ENCODE peak calls at places on chromosomes 1 and 21, in seven cellular contexts. One of them, this sample, is unnamed.

GRCh38 chr1:1753607-1754005 is 24.7 kb downstream of the NADK start:
- DNase-seq in neural crest cell: no peak
- DNase-seq in lower lobe of right lung: no peak
- DNase-seq in mesothelial cell of epicardium: no peak
- DNase-seq in body of pancreas: no peak
- DNase-seq in endodermal cell: no peak
- DNase-seq in upper lobe of right lung: no peak
- DNase-seq in this sample: no peak

GRCh38 chr1:227035316-227035715 is 95.2 kb downstream of the COQ8A start:
- DNase-seq in neural crest cell: no peak
- DNase-seq in lower lobe of right lung: no peak
- DNase-seq in mesothelial cell of epicardium: no peak
- DNase-seq in body of pancreas: no peak
- DNase-seq in endodermal cell: no peak
- DNase-seq in upper lobe of right lung: no peak
- DNase-seq in this sample: peak; percentile 56

GRCh38 chr1:89311757-89312156 is 39.1 kb upstream of the GBP5 start:
- DNase-seq in neural crest cell: no peak
- DNase-seq in lower lobe of right lung: no peak
- DNase-seq in mesothelial cell of epicardium: no peak
- DNase-seq in body of pancreas: no peak
- DNase-seq in endodermal cell: no peak
- DNase-seq in upper lobe of right lung: no peak
- DNase-seq in this sample: no peak

GRCh38 chr1:153795325-153795837 is 20.2 kb downstream of the SLC27A3 start:
- DNase-seq in neural crest cell: no peak
- DNase-seq in lower lobe of right lung: no peak
- DNase-seq in mesothelial cell of epicardium: no peak
- DNase-seq in body of pancreas: peak; percentile 5
- DNase-seq in endodermal cell: no peak
- DNase-seq in upper lobe of right lung: peak; percentile 52
- DNase-seq in this sample: no peak

GRCh38 chr1:207868252-207868768 is 42.6 kb downstream of the CD34 start:
- DNase-seq in neural crest cell: no peak
- DNase-seq in lower lobe of right lung: peak; percentile 68
- DNase-seq in mesothelial cell of epicardium: no peak
- DNase-seq in body of pancreas: peak; percentile 66
- DNase-seq in endodermal cell: peak; percentile 63
- DNase-seq in upper lobe of right lung: peak; percentile 86
- DNase-seq in this sample: no peak

GRCh38 chr21:45352621-45353125 is 52.3 kb upstream of the COL18A1 start:
- DNase-seq in neural crest cell: no peak
- DNase-seq in lower lobe of right lung: peak; percentile 43
- DNase-seq in mesothelial cell of epicardium: no peak
- DNase-seq in body of pancreas: no peak
- DNase-seq in endodermal cell: peak; percentile 46
- DNase-seq in upper lobe of right lung: no peak
- DNase-seq in this sample: no peak

GRCh38 chr1:170659404-170660035 is 4.4 kb upstream of the PRRX1 start:
- DNase-seq in neural crest cell: no peak
- DNase-seq in lower lobe of right lung: no peak
- DNase-seq in mesothelial cell of epicardium: no peak
- DNase-seq in body of pancreas: no peak
- DNase-seq in endodermal cell: peak; percentile 54
- DNase-seq in upper lobe of right lung: no peak
- DNase-seq in this sample: no peak

GRCh38 chr1:229142496-229142895 is 128.4 kb upstream of the RAB4A start:
- DNase-seq in neural crest cell: no peak
- DNase-seq in lower lobe of right lung: no peak
- DNase-seq in mesothelial cell of epicardium: no peak
- DNase-seq in body of pancreas: no peak
- DNase-seq in endodermal cell: no peak
- DNase-seq in upper lobe of right lung: no peak
- DNase-seq in this sample: no peak

GRCh38 chr1:147612366-147612765 is 58.0 kb downstream of the ACP6 start:
- DNase-seq in neural crest cell: no peak
- DNase-seq in lower lobe of right lung: no peak
- DNase-seq in mesothelial cell of epicardium: no peak
- DNase-seq in body of pancreas: peak; percentile 22
- DNase-seq in endodermal cell: no peak
- DNase-seq in upper lobe of right lung: no peak
- DNase-seq in this sample: no peak

GRCh38 chr21:35102488-35103407 is 53.6 kb upstream of the RUNX1 start:
- DNase-seq in neural crest cell: no peak
- DNase-seq in lower lobe of right lung: peak; percentile 61
- DNase-seq in mesothelial cell of epicardium: no peak
- DNase-seq in body of pancreas: no peak
- DNase-seq in endodermal cell: no peak
- DNase-seq in upper lobe of right lung: no peak
- DNase-seq in this sample: no peak

GRCh38 chr21:32884062-32884461 is 112.5 kb upstream of the PAXBP1 start:
- DNase-seq in neural crest cell: no peak
- DNase-seq in lower lobe of right lung: no peak
- DNase-seq in mesothelial cell of epicardium: no peak
- DNase-seq in body of pancreas: no peak
- DNase-seq in endodermal cell: peak; percentile 75
- DNase-seq in upper lobe of right lung: no peak
- DNase-seq in this sample: no peak

GRCh38 chr1:160375788-160376524 is 9.1 kb downstream of the NHLH1 start:
- DNase-seq in neural crest cell: no peak
- DNase-seq in lower lobe of right lung: no peak
- DNase-seq in mesothelial cell of epicardium: no peak
- DNase-seq in body of pancreas: no peak
- DNase-seq in endodermal cell: peak; percentile 84
- DNase-seq in upper lobe of right lung: no peak
- DNase-seq in this sample: no peak

GRCh38 chr21:26469789-26470188 is 103.3 kb downstream of the CYYR1 start:
- DNase-seq in neural crest cell: no peak
- DNase-seq in lower lobe of right lung: no peak
- DNase-seq in mesothelial cell of epicardium: no peak
- DNase-seq in body of pancreas: no peak
- DNase-seq in endodermal cell: no peak
- DNase-seq in upper lobe of right lung: no peak
- DNase-seq in this sample: no peak

GRCh38 chr1:217333939-217334338 is 297.0 kb downstream of the GPATCH2 start:
- DNase-seq in neural crest cell: peak; percentile 35
- DNase-seq in lower lobe of right lung: no peak
- DNase-seq in mesothelial cell of epicardium: peak; percentile 41
- DNase-seq in body of pancreas: peak; percentile 18
- DNase-seq in endodermal cell: peak; percentile 90
- DNase-seq in upper lobe of right lung: no peak
- DNase-seq in this sample: peak; percentile 27

GRCh38 chr1:93907718-93908117 is 1.5 kb downstream of the GCLM start:
- DNase-seq in neural crest cell: no peak
- DNase-seq in lower lobe of right lung: no peak
- DNase-seq in mesothelial cell of epicardium: no peak
- DNase-seq in body of pancreas: peak; percentile 38
- DNase-seq in endodermal cell: no peak
- DNase-seq in upper lobe of right lung: no peak
- DNase-seq in this sample: no peak

GRCh38 chr1:189563784-189564183 is 913.9 kb downstream of the BRINP3 start:
- DNase-seq in neural crest cell: no peak
- DNase-seq in lower lobe of right lung: no peak
- DNase-seq in mesothelial cell of epicardium: no peak
- DNase-seq in body of pancreas: no peak
- DNase-seq in endodermal cell: no peak
- DNase-seq in upper lobe of right lung: no peak
- DNase-seq in this sample: no peak

GRCh38 chr1:53417003-53417402 is 42.2 kb upstream of the DMRTB1 start:
- DNase-seq in neural crest cell: no peak
- DNase-seq in lower lobe of right lung: no peak
- DNase-seq in mesothelial cell of epicardium: no peak
- DNase-seq in body of pancreas: no peak
- DNase-seq in endodermal cell: peak; percentile 90
- DNase-seq in upper lobe of right lung: no peak
- DNase-seq in this sample: no peak

GRCh38 chr1:218809625-218810024 is 364.1 kb upstream of the LYPLAL1 start:
- DNase-seq in neural crest cell: no peak
- DNase-seq in lower lobe of right lung: no peak
- DNase-seq in mesothelial cell of epicardium: no peak
- DNase-seq in body of pancreas: no peak
- DNase-seq in endodermal cell: no peak
- DNase-seq in upper lobe of right lung: no peak
- DNase-seq in this sample: no peak

GRCh38 chr1:230849451-230850194 is 18.7 kb downstream of the C1orf198 start:
- DNase-seq in neural crest cell: no peak
- DNase-seq in lower lobe of right lung: no peak
- DNase-seq in mesothelial cell of epicardium: no peak
- DNase-seq in body of pancreas: peak; percentile 51
- DNase-seq in endodermal cell: no peak
- DNase-seq in upper lobe of right lung: no peak
- DNase-seq in this sample: no peak

GRCh38 chr1:92065042-92065441 is 10.2 kb downstream of the SETSIP start:
- DNase-seq in neural crest cell: no peak
- DNase-seq in lower lobe of right lung: no peak
- DNase-seq in mesothelial cell of epicardium: no peak
- DNase-seq in body of pancreas: no peak
- DNase-seq in endodermal cell: no peak
- DNase-seq in upper lobe of right lung: no peak
- DNase-seq in this sample: no peak
- TF ChIP-seq CTCF in neural crest cell: no peak
- TF ChIP-seq CTCF in lower lobe of right lung: no peak
- TF ChIP-seq CTCF in mesothelial cell of epicardium: no peak
- TF ChIP-seq CTCF in body of pancreas: no peak
- TF ChIP-seq CTCF in endodermal cell: peak; percentile 62
- TF ChIP-seq CTCF in upper lobe of right lung: no peak
- TF ChIP-seq CTCF in this sample: no peak

DNA sequence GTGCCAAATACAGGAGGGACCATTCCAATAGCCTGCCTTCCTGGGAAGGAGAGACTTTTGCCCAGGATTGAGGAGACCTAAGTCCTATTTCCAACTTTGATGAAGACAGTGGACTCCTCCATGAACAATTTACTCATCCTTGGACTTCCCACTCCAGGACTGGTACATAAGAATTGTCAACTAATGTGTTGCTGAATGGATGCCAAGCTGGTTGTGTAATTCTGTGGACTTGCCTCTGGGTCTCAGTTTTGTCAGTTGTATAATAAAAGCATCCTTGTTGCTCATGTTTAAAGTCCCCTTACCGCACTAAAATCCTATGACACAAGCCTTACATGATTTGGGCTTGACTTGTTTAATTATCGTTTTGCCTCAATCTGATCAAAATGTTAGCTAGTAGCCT is 13.2 kb upstream of the ZP4 start:
- DNase-seq in neural crest cell: no peak
- DNase-seq in lower lobe of right lung: no peak
- DNase-seq in mesothelial cell of epicardium: no peak
- DNase-seq in body of pancreas: no peak
- DNase-seq in endodermal cell: no peak
- DNase-seq in upper lobe of right lung: no peak
- DNase-seq in this sample: no peak
- TF ChIP-seq CTCF in neural crest cell: no peak
- TF ChIP-seq CTCF in lower lobe of right lung: no peak
- TF ChIP-seq CTCF in mesothelial cell of epicardium: no peak
- TF ChIP-seq CTCF in body of pancreas: no peak
- TF ChIP-seq CTCF in endodermal cell: no peak
- TF ChIP-seq CTCF in upper lobe of right lung: no peak
- TF ChIP-seq CTCF in this sample: no peak

GRCh38 chr1:39354572-39354971 is 136.9 kb upstream of the BMP8A start:
- DNase-seq in neural crest cell: no peak
- DNase-seq in lower lobe of right lung: no peak
- DNase-seq in mesothelial cell of epicardium: no peak
- DNase-seq in body of pancreas: no peak
- DNase-seq in endodermal cell: no peak
- DNase-seq in upper lobe of right lung: no peak
- DNase-seq in this sample: no peak
- TF ChIP-seq CTCF in neural crest cell: no peak
- TF ChIP-seq CTCF in lower lobe of right lung: no peak
- TF ChIP-seq CTCF in mesothelial cell of epicardium: no peak
- TF ChIP-seq CTCF in body of pancreas: no peak
- TF ChIP-seq CTCF in endodermal cell: no peak
- TF ChIP-seq CTCF in upper lobe of right lung: peak; percentile 6
- TF ChIP-seq CTCF in this sample: peak; percentile 3

GRCh38 chr1:113231866-113232265 is 158.4 kb upstream of the MAGI3 start:
- DNase-seq in neural crest cell: no peak
- DNase-seq in lower lobe of right lung: no peak
- DNase-seq in mesothelial cell of epicardium: no peak
- DNase-seq in body of pancreas: no peak
- DNase-seq in endodermal cell: no peak
- DNase-seq in upper lobe of right lung: no peak
- DNase-seq in this sample: no peak

GRCh38 chr1:113233441-113233840 is 156.9 kb upstream of the MAGI3 start:
- DNase-seq in neural crest cell: no peak
- DNase-seq in lower lobe of right lung: no peak
- DNase-seq in mesothelial cell of epicardium: no peak
- DNase-seq in body of pancreas: no peak
- DNase-seq in endodermal cell: no peak
- DNase-seq in upper lobe of right lung: no peak
- DNase-seq in this sample: no peak
- TF ChIP-seq CTCF in neural crest cell: no peak
- TF ChIP-seq CTCF in lower lobe of right lung: no peak
- TF ChIP-seq CTCF in mesothelial cell of epicardium: no peak
- TF ChIP-seq CTCF in body of pancreas: no peak
- TF ChIP-seq CTCF in endodermal cell: no peak
- TF ChIP-seq CTCF in upper lobe of right lung: no peak
- TF ChIP-seq CTCF in this sample: no peak

DNA sequence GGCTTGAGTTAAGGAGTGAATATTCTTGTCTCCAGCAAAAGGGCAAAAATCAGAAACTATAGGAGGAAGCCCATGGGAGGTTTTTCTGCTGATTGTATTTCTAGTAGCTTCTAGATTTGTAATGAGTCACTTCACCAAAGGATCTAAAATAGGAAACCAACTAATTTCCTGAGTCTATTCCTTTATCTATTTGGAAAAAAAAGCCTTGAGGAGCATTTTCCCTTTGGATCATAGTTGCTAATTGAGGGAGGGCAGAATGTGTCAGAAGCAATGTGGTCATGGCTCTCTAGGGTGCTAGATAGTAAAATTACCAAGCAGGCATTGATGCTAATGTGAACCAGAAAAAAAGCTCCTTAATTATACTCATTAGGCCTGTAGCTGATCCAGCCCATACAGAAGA is at the start of gene OR10R2:
- DNase-seq in neural crest cell: no peak
- DNase-seq in lower lobe of right lung: no peak
- DNase-seq in mesothelial cell of epicardium: no peak
- DNase-seq in body of pancreas: no peak
- DNase-seq in endodermal cell: no peak
- DNase-seq in upper lobe of right lung: no peak
- DNase-seq in this sample: no peak
- TF ChIP-seq CTCF in neural crest cell: no peak
- TF ChIP-seq CTCF in lower lobe of right lung: no peak
- TF ChIP-seq CTCF in mesothelial cell of epicardium: no peak
- TF ChIP-seq CTCF in body of pancreas: no peak
- TF ChIP-seq CTCF in endodermal cell: no peak
- TF ChIP-seq CTCF in upper lobe of right lung: no peak
- TF ChIP-seq CTCF in this sample: no peak

This sample was measured in D721Med.